ENCODE peak calls at places on chromosomes 3 and 15, in eight cellular contexts. One of them, this sample, is unnamed.

GRCh38 chr15:25797511-25798206 is 65.5 kb downstream of the ATP10A start:
- DNase-seq in transverse colon: no peak
- DNase-seq in sigmoid colon: no peak
- DNase-seq in body of pancreas: no peak
- DNase-seq in breast epithelium: no peak
- DNase-seq in A549: no peak
- DNase-seq in H1: no peak
- DNase-seq in endothelial cell of umbilical vein: no peak
- DNase-seq in this sample: no peak

GRCh38 chr3:45113625-45114050 is 32.5 kb downstream of the CDCP1 start:
- DNase-seq in A549: no peak
- DNase-seq in body of pancreas: peak; percentile 68
- DNase-seq in breast epithelium: no peak
- DNase-seq in endothelial cell of umbilical vein: no peak
- DNase-seq in H1: no peak
- DNase-seq in transverse colon: no peak
- DNase-seq in sigmoid colon: no peak
- DNase-seq in this sample: no peak

GRCh38 chr3:46878796-46879436 is 1.4 kb downstream of the PTH1R start:
- DNase-seq in H1: no peak
- DNase-seq in transverse colon: no peak
- DNase-seq in body of pancreas: peak; percentile 35
- DNase-seq in endothelial cell of umbilical vein: no peak
- DNase-seq in sigmoid colon: no peak
- DNase-seq in breast epithelium: no peak
- DNase-seq in A549: peak; percentile 31
- DNase-seq in this sample: no peak

GRCh38 chr15:92981333-92981732 is 81.2 kb downstream of the CHD2 start:
- DNase-seq in breast epithelium: no peak
- DNase-seq in transverse colon: no peak
- DNase-seq in sigmoid colon: no peak
- DNase-seq in H1: no peak
- DNase-seq in endothelial cell of umbilical vein: peak; percentile 36
- DNase-seq in A549: no peak
- DNase-seq in body of pancreas: no peak
- DNase-seq in this sample: no peak

GRCh38 chr3:55202320-55202719 is 274.5 kb upstream of the LRTM1 start:
- DNase-seq in endothelial cell of umbilical vein: no peak
- DNase-seq in body of pancreas: no peak
- DNase-seq in A549: no peak
- DNase-seq in sigmoid colon: no peak
- DNase-seq in H1: no peak
- DNase-seq in breast epithelium: no peak
- DNase-seq in transverse colon: no peak
- DNase-seq in this sample: no peak

GRCh38 chr3:172040976-172041963 is 1.9 kb downstream of the FNDC3B start:
- DNase-seq in sigmoid colon: no peak
- DNase-seq in body of pancreas: peak; percentile 44
- DNase-seq in A549: peak; percentile 24
- DNase-seq in breast epithelium: no peak
- DNase-seq in endothelial cell of umbilical vein: no peak
- DNase-seq in transverse colon: peak; percentile 49
- DNase-seq in H1: no peak
- DNase-seq in this sample: peak; percentile 41

GRCh38 chr3:52683611-52684010 is 2.1 kb downstream of the PBRM1 start:
- DNase-seq in breast epithelium: no peak
- DNase-seq in body of pancreas: no peak
- DNase-seq in sigmoid colon: no peak
- DNase-seq in H1: no peak
- DNase-seq in A549: no peak
- DNase-seq in endothelial cell of umbilical vein: no peak
- DNase-seq in transverse colon: no peak
- DNase-seq in this sample: peak; percentile 66

GRCh38 chr15:65343374-65343981 is 34.3 kb downstream of the IGDCC3 start:
- DNase-seq in breast epithelium: no peak
- DNase-seq in endothelial cell of umbilical vein: no peak
- DNase-seq in H1: no peak
- DNase-seq in body of pancreas: no peak
- DNase-seq in A549: no peak
- DNase-seq in sigmoid colon: no peak
- DNase-seq in transverse colon: peak; percentile 16
- DNase-seq in this sample: no peak

GRCh38 chr15:46365612-46366011 is 730.8 kb downstream of the SQOR start:
- DNase-seq in H1: no peak
- DNase-seq in endothelial cell of umbilical vein: no peak
- DNase-seq in breast epithelium: no peak
- DNase-seq in A549: no peak
- DNase-seq in sigmoid colon: peak; percentile 62
- DNase-seq in transverse colon: no peak
- DNase-seq in body of pancreas: peak; percentile 17
- DNase-seq in this sample: no peak

GRCh38 chr3:183542355-183542754 is 13.2 kb downstream of the KLHL6 start:
- DNase-seq in H1: no peak
- DNase-seq in body of pancreas: no peak
- DNase-seq in transverse colon: no peak
- DNase-seq in breast epithelium: no peak
- DNase-seq in endothelial cell of umbilical vein: no peak
- DNase-seq in sigmoid colon: no peak
- DNase-seq in A549: no peak
- DNase-seq in this sample: no peak

GRCh38 chr3:98359993-98360675 is 6.5 kb downstream of the OR5K4 start:
- DNase-seq in A549: peak; percentile 20
- DNase-seq in body of pancreas: no peak
- DNase-seq in endothelial cell of umbilical vein: no peak
- DNase-seq in H1: no peak
- DNase-seq in transverse colon: no peak
- DNase-seq in breast epithelium: no peak
- DNase-seq in sigmoid colon: no peak
- DNase-seq in this sample: no peak

GRCh38 chr3:116386168-116386567 is 59.1 kb downstream of the LSAMP start:
- DNase-seq in transverse colon: no peak
- DNase-seq in endothelial cell of umbilical vein: no peak
- DNase-seq in body of pancreas: no peak
- DNase-seq in breast epithelium: no peak
- DNase-seq in A549: no peak
- DNase-seq in sigmoid colon: no peak
- DNase-seq in H1: no peak
- DNase-seq in this sample: no peak

GRCh38 chr3:126039870-126040269 is 44.1 kb downstream of the SLC41A3 start:
- DNase-seq in endothelial cell of umbilical vein: no peak
- DNase-seq in transverse colon: no peak
- DNase-seq in sigmoid colon: no peak
- DNase-seq in H1: no peak
- DNase-seq in breast epithelium: no peak
- DNase-seq in A549: no peak
- DNase-seq in body of pancreas: no peak
- DNase-seq in this sample: no peak

GRCh38 chr15:94352940-94353820 is 121.8 kb downstream of the MCTP2 start:
- DNase-seq in sigmoid colon: no peak
- DNase-seq in breast epithelium: no peak
- DNase-seq in transverse colon: no peak
- DNase-seq in A549: no peak
- DNase-seq in endothelial cell of umbilical vein: no peak
- DNase-seq in H1: no peak
- DNase-seq in body of pancreas: peak; percentile 18
- DNase-seq in this sample: no peak

GRCh38 chr3:168024537-168024941 is 71.2 kb downstream of the GOLIM4 start:
- DNase-seq in A549: no peak
- DNase-seq in sigmoid colon: no peak
- DNase-seq in H1: no peak
- DNase-seq in transverse colon: no peak
- DNase-seq in endothelial cell of umbilical vein: peak; percentile 79
- DNase-seq in breast epithelium: no peak
- DNase-seq in body of pancreas: peak; percentile 18
- DNase-seq in this sample: no peak

GRCh38 chr3:144524531-144524930 is 552.9 kb downstream of the DIPK2A start:
- DNase-seq in endothelial cell of umbilical vein: no peak
- DNase-seq in H1: no peak
- DNase-seq in body of pancreas: no peak
- DNase-seq in sigmoid colon: no peak
- DNase-seq in A549: no peak
- DNase-seq in transverse colon: no peak
- DNase-seq in breast epithelium: no peak
- DNase-seq in this sample: no peak

GRCh38 chr3:11567516-11568467 is 75.9 kb downstream of the VGLL4 start:
- DNase-seq in H1: no peak
- DNase-seq in sigmoid colon: no peak
- DNase-seq in breast epithelium: no peak
- DNase-seq in body of pancreas: no peak
- DNase-seq in transverse colon: no peak
- DNase-seq in endothelial cell of umbilical vein: peak; percentile 87
- DNase-seq in A549: peak; percentile 56
- DNase-seq in this sample: no peak
- TF ChIP-seq POLR2A in H1: no peak
- TF ChIP-seq POLR2A in sigmoid colon: no peak
- TF ChIP-seq POLR2A in breast epithelium: no peak
- TF ChIP-seq POLR2A in body of pancreas: no peak
- TF ChIP-seq POLR2A in transverse colon: no peak
- TF ChIP-seq POLR2A in endothelial cell of umbilical vein: no peak
- TF ChIP-seq POLR2A in A549: no peak
- TF ChIP-seq POLR2A in this sample: no peak

DNA sequence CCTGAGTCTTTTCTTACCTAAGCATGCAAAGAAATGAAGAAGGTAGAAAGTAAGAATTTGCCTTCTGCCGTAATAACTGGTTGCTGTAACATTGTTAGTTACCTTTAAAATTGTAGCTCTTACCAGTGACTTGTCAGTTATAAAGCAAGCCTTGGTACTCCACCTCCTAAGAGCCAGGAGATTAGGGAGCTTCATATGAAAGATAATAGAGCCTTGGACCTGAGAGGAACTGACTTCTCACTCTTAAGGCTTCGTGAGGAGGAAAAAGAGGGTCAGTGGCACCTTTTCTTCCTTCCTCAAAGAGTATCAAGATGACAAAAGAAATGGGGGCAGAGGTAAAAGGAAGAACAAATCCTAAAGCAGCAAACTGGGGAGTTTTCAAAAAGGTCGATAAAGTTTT is 847.2 kb upstream of the ALCAM start:
- DNase-seq in transverse colon: no peak
- DNase-seq in endothelial cell of umbilical vein: no peak
- DNase-seq in H1: no peak
- DNase-seq in A549: no peak
- DNase-seq in sigmoid colon: no peak
- DNase-seq in body of pancreas: no peak
- DNase-seq in breast epithelium: no peak
- DNase-seq in this sample: no peak
- TF ChIP-seq CTCF in transverse colon: no peak
- TF ChIP-seq CTCF in endothelial cell of umbilical vein: no peak
- TF ChIP-seq CTCF in H1: no peak
- TF ChIP-seq CTCF in A549: no peak
- TF ChIP-seq CTCF in sigmoid colon: no peak
- TF ChIP-seq CTCF in body of pancreas: no peak
- TF ChIP-seq CTCF in breast epithelium: no peak
- TF ChIP-seq CTCF in this sample: no peak

GRCh38 chr3:12267380-12268030 is 21.4 kb upstream of the PPARG start:
- DNase-seq in body of pancreas: no peak
- DNase-seq in A549: no peak
- DNase-seq in transverse colon: no peak
- DNase-seq in H1: no peak
- DNase-seq in endothelial cell of umbilical vein: peak; percentile 20
- DNase-seq in sigmoid colon: no peak
- DNase-seq in breast epithelium: no peak
- DNase-seq in this sample: no peak
- H3K4me1 ChIP-seq in body of pancreas: no peaks in the 10 kb centered on the region
- H3K4me1 ChIP-seq in A549: peaks cover 38% of the 10 kb centered on the region
- H3K4me1 ChIP-seq in transverse colon: no peaks in the 10 kb centered on the region
- H3K4me1 ChIP-seq in H1: no peaks in the 10 kb centered on the region
- H3K4me1 ChIP-seq in endothelial cell of umbilical vein: no peaks in the 10 kb centered on the region
- H3K4me1 ChIP-seq in sigmoid colon: no peaks in the 10 kb centered on the region
- H3K4me1 ChIP-seq in breast epithelium: no peaks in the 10 kb centered on the region
- H3K4me1 ChIP-seq in this sample: no peaks in the 10 kb centered on the region

DNA sequence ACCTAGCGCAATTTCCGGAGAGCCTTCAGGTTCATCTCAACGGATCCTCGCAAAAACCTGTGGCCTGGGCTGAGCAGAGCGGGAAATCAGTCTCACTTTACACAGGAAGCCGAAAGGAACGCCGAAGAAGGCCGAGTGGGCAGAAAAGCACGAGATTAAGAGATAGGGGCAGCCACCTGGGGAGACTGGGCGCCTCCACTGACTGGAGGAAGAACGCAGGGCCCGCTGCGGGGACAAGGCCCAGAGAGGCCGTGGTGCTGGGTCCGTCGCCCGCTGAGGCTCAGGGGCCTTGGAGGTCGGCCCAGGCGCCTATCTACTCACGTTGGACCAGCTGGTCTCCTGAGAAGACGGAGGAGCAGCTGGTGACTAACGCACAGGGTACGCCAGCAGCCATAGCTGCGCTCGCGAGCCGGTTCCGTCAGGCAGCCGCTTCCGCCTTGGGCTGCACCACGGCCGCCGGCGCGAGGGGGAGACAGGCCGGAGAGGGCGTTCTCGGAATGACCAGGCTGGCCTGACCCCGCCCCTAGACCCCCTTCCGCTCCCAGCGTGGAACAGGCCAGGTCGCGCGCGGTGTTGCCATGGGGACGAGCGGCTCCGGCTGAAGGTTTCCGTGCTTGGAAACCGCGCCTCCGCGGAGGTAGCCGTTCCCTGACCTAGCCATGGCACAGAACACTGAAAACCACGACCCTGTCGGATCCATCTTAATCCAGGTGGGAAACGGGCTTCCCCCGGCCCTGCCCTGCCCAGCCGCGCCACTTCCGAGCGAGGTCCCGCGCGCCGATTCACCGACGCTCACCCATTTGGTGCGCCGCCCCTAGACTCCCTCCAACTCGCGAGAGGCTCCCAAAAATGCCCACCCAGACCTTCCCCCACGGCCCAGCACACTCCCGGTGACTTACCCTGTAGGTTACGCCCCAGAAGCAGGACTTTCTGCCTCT is at the start of the genes AAGAB and IQCH:
- DNase-seq in breast epithelium: peak; percentile 98
- DNase-seq in sigmoid colon: peak; percentile 98
- DNase-seq in endothelial cell of umbilical vein: peak; percentile 98
- DNase-seq in transverse colon: peak; percentile 99
- DNase-seq in body of pancreas: peak; percentile 98
- DNase-seq in A549: peak; percentile 99
- DNase-seq in H1: peak; percentile 100
- DNase-seq in this sample: peak; percentile 99
- TF ChIP-seq POLR2A in breast epithelium: peak; percentile 35
- TF ChIP-seq POLR2A in sigmoid colon: peak; percentile 37
- TF ChIP-seq POLR2A in endothelial cell of umbilical vein: peak; percentile 84
- TF ChIP-seq POLR2A in transverse colon: peak; percentile 88
- TF ChIP-seq POLR2A in body of pancreas: peak; percentile 90
- TF ChIP-seq POLR2A in A549: peak; percentile 90
- TF ChIP-seq POLR2A in H1: peak; percentile 12
- TF ChIP-seq POLR2A in this sample: peak; percentile 64